ENCODE peak calls at places on chromosome X, in four cellular contexts. L is mammary epithelial cell, P is lung, S is heart right ventricle. Q is an unnamed sample.

GRCh38 chrX:24149346-24150050 is at the start of gene ZFX:
- DNase-seq in L (peak; percentile 67), P (peak; percentile 79), S (peak; percentile 49), Q (no peak)

GRCh38 chrX:66012094-66012534 is 27.8 kb downstream of the VSIG4 start:
- DNase-seq in L (peak; percentile 17), P (peak; percentile 43), S (no peak), Q (peak; percentile 94)

GRCh38 chrX:110741213-110741796 is 54.3 kb downstream of the CHRDL1 start:
- DNase-seq in L (peak; percentile 77), P (no peak), S (no peak), Q (no peak)

GRCh38 chrX:78307665-78308064 is 19.7 kb downstream of the CYSLTR1 start:
- DNase-seq in L (no peak), P (no peak), S (no peak), Q (no peak)

GRCh38 chrX:67693928-67694327 is 150.1 kb downstream of the AR start:
- DNase-seq in L (no peak), P (no peak), S (no peak), Q (no peak)

GRCh38 chrX:20477836-20478532 is 211.3 kb upstream of the RPS6KA3 start:
- DNase-seq in L (no peak), P (no peak), S (no peak), Q (no peak)

GRCh38 chrX:63503541-63503940 is 152.4 kb upstream of the SPIN4 start:
- DNase-seq in L (peak; percentile 5), P (no peak), S (no peak), Q (no peak)

GRCh38 chrX:45788941-45789348 is 588.3 kb upstream of the DIPK2B start:
- DNase-seq in L (peak; percentile 45), P (no peak), S (peak; percentile 61), Q (no peak)

GRCh38 chrX:66203114-66203513 is 39.1 kb downstream of the HEPH start:
- DNase-seq in L (no peak), P (no peak), S (no peak), Q (no peak)

GRCh38 chrX:1659664-1660461 is 45.0 kb downstream of the ASMT start:
- DNase-seq in L (no peak), P (no peak), S (no peak), Q (no peak)

GRCh38 chrX:75076429-75076828 is 79.7 kb downstream of the ABCB7 start:
- DNase-seq in L (no peak), P (no peak), S (no peak), Q (no peak)

GRCh38 chrX:101550362-101550761 is at the start of gene ARMCX1:
- DNase-seq in L (peak; percentile 41), P (peak; percentile 52), S (peak; percentile 77), Q (no peak)

GRCh38 chrX:72479324-72480274 is 93.0 kb downstream of the HDAC8 start:
- DNase-seq in L (no peak), P (no peak), S (no peak), Q (no peak)

GRCh38 chrX:37745835-37746234 is 34.0 kb upstream of the CYBB start:
- DNase-seq in L (no peak), P (no peak), S (no peak), Q (no peak)

GRCh38 chrX:70422886-70423336 is at the start of gene GDPD2:
- DNase-seq in L (no peak), P (no peak), S (no peak), Q (no peak)

GRCh38 chrX:71095555-71095970 is at the start of gene FOXO4:
- DNase-seq in L (peak; percentile 69), P (peak; percentile 91), S (peak; percentile 92), Q (peak; percentile 82)

GRCh38 chrX:101078716-101079115 is at the start of gene TMEM35A:
- DNase-seq in L (no peak), P (no peak), S (no peak), Q (no peak)

GRCh38 chrX:109600114-109600710 is 24.8 kb downstream of the KCNE5 start:
- DNase-seq in L (no peak), P (no peak), S (no peak), Q (peak; percentile 5)

GRCh38 chrX:12319955-12320354 is 181.7 kb downstream of the FRMPD4 start:
- DNase-seq in L (no peak), P (no peak), S (no peak), Q (no peak)

GRCh38 chrX:72126048-72126415 is 5.7 kb downstream of the RTL5 start:
- DNase-seq in L (peak; percentile 14), P (no peak), S (peak; percentile 21), Q (no peak)

GRCh38 chrX:101619336-101619735 is 1.5 kb upstream of the ARMCX6 start:
- DNase-seq in L (peak; percentile 11), P (no peak), S (peak; percentile 5), Q (no peak)

GRCh38 chrX:2614911-2615310 is 76.2 kb upstream of the CD99 start:
- DNase-seq in L (peak; percentile 43), P (no peak), S (peak; percentile 18), Q (no peak)

GRCh38 chrX:107505223-107505622 is 55.8 kb downstream of the FRMPD3 start:
- DNase-seq in L (no peak), P (no peak), S (no peak), Q (no peak)

GRCh38 chrX:36844857-36845256 is 163.3 kb upstream of the FAM47C start:
- DNase-seq in L (no peak), P (no peak), S (no peak), Q (no peak)

GRCh38 chrX:68232206-68232605 is 201.1 kb downstream of the OPHN1 start:
- DNase-seq in L (peak; percentile 44), P (no peak), S (no peak), Q (no peak)

DNA sequence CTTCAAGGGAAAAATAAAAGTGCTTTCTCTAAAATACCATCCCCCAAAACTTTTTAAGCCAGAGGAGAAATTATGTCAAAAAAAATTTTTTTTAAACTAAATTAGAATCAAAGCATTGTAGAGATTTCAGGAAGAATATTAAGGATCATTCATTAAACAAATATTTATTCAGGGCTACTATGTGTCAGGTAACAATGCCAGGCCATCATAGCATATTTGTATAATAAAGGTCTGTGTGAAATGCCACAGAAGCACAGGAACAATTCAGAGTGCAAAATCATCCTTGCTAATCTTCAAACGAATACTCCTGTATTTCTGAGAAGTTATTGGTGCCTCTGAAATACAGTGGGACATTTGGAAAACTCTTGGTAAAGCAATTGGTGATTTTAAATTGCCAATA is 2.0 kb downstream of the CCDC160 start:
- DNase-seq in L (no peak), P (no peak), S (no peak), Q (no peak)
- H3K4me3 ChIP-seq in L (no peak overlapping the region), P (no peak overlapping the region), S (no peak overlapping the region), Q (no peak overlapping the region)

GRCh38 chrX:50980251-50980650 is 69.7 kb downstream of the BMP15 start:
- DNase-seq in L (no peak), P (no peak), S (no peak), Q (no peak)
- H3K4me3 ChIP-seq in L (no peak overlapping the region), P (no peak overlapping the region), S (no peak overlapping the region), Q (no peak overlapping the region)

DNA sequence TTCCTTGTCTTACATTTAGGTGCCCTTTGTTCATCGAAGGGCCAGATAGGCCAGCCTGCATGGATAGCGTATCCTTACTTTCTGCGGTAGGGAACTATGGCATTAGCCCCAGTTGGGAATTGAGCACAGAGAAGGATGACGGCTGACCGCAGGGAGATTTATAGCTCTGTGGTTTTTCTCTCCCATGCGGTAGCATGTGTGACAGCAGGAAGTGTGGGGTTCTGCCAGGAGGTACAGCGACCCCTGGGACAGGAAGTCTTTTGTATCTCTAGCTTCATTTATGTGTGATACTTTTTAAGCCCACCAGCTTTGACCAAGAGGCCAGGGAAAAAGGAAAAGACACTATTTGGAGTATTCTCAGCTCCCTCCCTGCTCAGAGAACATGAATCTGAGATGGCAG is 33.1 kb downstream of the GAB3 start:
- DNase-seq in L (no peak), P (no peak), S (no peak), Q (peak; percentile 82)
- H3K4me3 ChIP-seq in L (no peak overlapping the region), P (no peak overlapping the region), S (no peak overlapping the region), Q (peak overlapping the region; percentile 32)

DNA sequence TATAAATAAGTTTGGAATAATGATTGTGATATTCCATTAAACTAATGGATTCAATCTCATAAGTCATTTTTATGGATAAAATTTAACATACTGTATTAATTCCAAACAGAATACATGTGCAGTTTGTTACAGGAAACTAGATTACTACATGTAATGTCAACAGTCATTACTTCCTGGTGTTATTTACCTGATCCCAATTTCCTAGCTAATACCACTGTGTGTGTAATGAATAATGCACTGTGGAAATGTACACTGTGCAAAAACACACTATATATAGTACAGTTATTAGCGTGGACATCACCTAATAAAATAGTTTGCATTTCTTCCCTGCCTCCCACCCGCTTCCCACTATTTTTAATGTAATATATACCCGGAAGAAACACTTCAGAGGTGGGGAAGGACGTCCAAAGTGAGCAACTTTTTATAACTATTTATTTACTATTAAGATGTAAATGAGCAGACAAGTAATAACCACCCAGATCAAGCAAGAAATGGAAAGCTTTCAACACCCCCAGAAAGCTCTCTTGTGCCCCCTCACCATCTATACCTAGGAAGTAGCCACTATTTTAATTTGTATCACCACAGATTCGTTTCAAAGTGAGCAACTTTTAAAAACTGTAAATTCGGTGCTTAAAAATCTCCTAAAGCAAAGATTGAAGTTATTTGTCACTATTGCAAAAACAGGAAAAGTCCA is 219.1 kb downstream of the THOC2 start:
- DNase-seq in L (no peak), P (no peak), S (no peak), Q (no peak)
- H3K4me3 ChIP-seq in L (no peak overlapping the region), P (no peak overlapping the region), S (peak overlapping the region; percentile 23), Q (no peak overlapping the region)

GRCh38 chrX:57137481-57137880 is 284 bp upstream of the SPIN2A start:
- DNase-seq in L (no peak), P (no peak), S (no peak), Q (no peak)
- H3K4me3 ChIP-seq in L (no peak overlapping the region), P (no peak overlapping the region), S (no peak overlapping the region), Q (no peak overlapping the region)

DNA sequence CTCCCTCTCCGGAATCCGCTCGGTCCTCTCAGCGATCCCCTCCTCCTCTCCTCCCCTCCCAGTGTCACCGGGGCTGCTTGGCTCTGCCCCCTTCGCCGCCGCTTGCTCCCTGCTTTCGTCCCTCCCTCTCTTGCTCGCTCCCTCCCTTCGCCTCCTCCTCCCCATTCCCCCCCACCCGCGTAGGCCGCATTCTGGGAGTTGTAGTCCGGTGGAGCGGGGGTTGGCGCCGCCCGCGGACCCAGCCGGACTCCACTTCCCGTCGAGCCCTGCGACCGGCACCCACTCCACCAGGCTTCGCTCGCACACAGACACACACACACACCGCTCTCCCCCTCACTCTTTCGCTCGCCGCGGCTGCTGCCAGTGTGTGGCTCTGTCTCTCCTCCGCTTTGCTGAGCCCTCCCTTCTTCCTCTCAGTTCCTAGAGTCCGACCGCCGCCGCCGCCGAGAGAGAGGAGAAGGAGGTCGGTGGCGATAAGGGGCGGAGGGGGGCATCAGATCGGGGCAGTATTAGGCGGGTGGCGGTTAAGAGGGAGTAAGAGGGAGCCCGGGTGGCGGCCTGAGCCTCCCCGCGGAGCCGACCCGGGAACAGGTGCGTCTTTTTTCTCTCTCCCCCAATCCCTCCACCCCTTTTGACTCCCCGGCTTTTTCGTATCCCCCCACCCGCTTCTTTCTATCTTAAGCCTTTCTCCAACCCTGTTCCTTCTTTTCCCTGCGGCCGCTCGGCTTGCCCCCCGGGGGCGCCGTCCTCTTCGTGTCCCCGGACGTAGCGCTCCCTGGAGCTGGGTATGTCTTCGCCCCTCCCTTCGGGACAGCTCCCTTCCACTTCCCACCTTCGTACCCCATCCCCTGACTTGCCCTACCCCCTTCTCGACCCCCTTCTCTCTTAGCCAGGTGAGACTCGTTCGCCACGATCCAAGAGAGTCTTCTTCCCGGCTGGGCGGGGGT is at the start of gene BCORL1:
- DNase-seq in L (peak; percentile 86), P (peak; percentile 91), S (peak; percentile 90), Q (peak; percentile 89)
- H3K4me3 ChIP-seq in L (peak within 1 kb of the TSS; percentile 47), P (peak within 1 kb of the TSS; percentile 42), S (no peak within 1 kb of the TSS), Q (peak within 1 kb of the TSS; percentile 30)

GRCh38 chrX:48538641-48539344 is 721 bp upstream of the TBC1D25 start:
- DNase-seq in L (no peak), P (no peak), S (no peak), Q (no peak)
- H3K4me3 ChIP-seq in L (no peak overlapping the region), P (no peak overlapping the region), S (peak overlapping the region; percentile 74), Q (peak overlapping the region; percentile 15)

GRCh38 chrX:630007-630921 is at the start of gene SHOX:
- DNase-seq in L (no peak), P (no peak), S (no peak), Q (no peak)
- H3K4me3 ChIP-seq in L (no peak within 1 kb of the TSS), P (no peak within 1 kb of the TSS), S (no peak within 1 kb of the TSS), Q (no peak within 1 kb of the TSS)